ENCODE peak calls at places on chromosomes 3 and 15, in nine cellular contexts. D is ovary, A is A549, E is K562, B is stomach, S is SK-N-SH, H is suprapubic skin, O is sigmoid colon, I is upper lobe of left lung. Z is an unnamed sample.

GRCh38 chr15:73873889-73874511 is 636 bp downstream of the TBC1D21 start:
- DNase-seq in D (no peak), A (peak; percentile 19), B (peak; percentile 52), I (no peak), H (no peak), O (no peak), S (peak; percentile 55), E (peak; percentile 68), Z (no peak)

GRCh38 chr3:21750291-21750690 is 719 bp downstream of the ZNF385D start:
- DNase-seq in H (no peak), B (no peak), A (no peak), D (no peak), O (no peak), I (no peak), E (no peak), S (no peak), Z (no peak)

GRCh38 chr3:62876064-62876463 is 848 bp upstream of the CADPS start:
- DNase-seq in E (peak; percentile 8), A (no peak), I (no peak), H (no peak), D (peak; percentile 32), B (no peak), O (no peak), S (peak; percentile 2), Z (peak; percentile 18)

GRCh38 chr3:49021213-49021812 is 608 bp upstream of the NDUFAF3 start:
- DNase-seq in O (peak; percentile 99), B (peak; percentile 100), S (peak; percentile 97), A (peak; percentile 71), D (peak; percentile 99), E (peak; percentile 98), H (peak; percentile 100), I (peak; percentile 100), Z (peak; percentile 100)

GRCh38 chr3:127779747-127780146 is 42.6 kb downstream of the MGLL start:
- DNase-seq in A (no peak), D (no peak), I (no peak), E (no peak), B (no peak), O (no peak), S (no peak), H (no peak), Z (no peak)

GRCh38 chr3:27626596-27627118 is 95.5 kb downstream of the EOMES start:
- DNase-seq in H (no peak), A (no peak), I (no peak), O (no peak), D (no peak), S (no peak), E (no peak), B (no peak), Z (no peak)

GRCh38 chr3:13285007-13285567 is 135.0 kb downstream of the NUP210 start:
- DNase-seq in O (peak; percentile 46), A (no peak), E (no peak), S (no peak), D (no peak), H (no peak), B (no peak), I (no peak), Z (no peak)

GRCh38 chr15:100879461-100880138 is at the start of gene ALDH1A3:
- DNase-seq in S (peak; percentile 92), A (peak; percentile 89), D (no peak), O (peak; percentile 88), H (no peak), B (no peak), E (no peak), I (peak; percentile 90), Z (no peak)

GRCh38 chr3:49260711-49261357 is 16.2 kb downstream of the C3orf62 start:
- DNase-seq in D (no peak), A (no peak), E (no peak), I (no peak), O (no peak), S (no peak), B (no peak), H (no peak), Z (no peak)

GRCh38 chr15:90930861-90931629 is 1.3 kb downstream of the HDDC3 start:
- DNase-seq in B (no peak), S (no peak), H (no peak), E (peak; percentile 60), D (no peak), O (peak; percentile 68), I (no peak), A (no peak), Z (no peak)

GRCh38 chr15:22788004-22788403 is 1.6 kb downstream of the NIPA1 start:
- DNase-seq in D (no peak), E (no peak), S (no peak), I (no peak), B (no peak), H (no peak), O (no peak), A (no peak), Z (no peak)
- H3K4me3 ChIP-seq in D (no peak overlapping the region), E (no peak overlapping the region), S (no peak overlapping the region), I (no peak overlapping the region), B (no peak overlapping the region), H (no peak overlapping the region), O (no peak overlapping the region), A (no peak overlapping the region), Z (no peak overlapping the region)

GRCh38 chr3:38232701-38233100 is 32.9 kb upstream of the SLC22A13 start:
- DNase-seq in H (no peak), D (no peak), B (no peak), O (no peak), E (no peak), A (no peak), I (no peak), S (no peak), Z (no peak)

GRCh38 chr3:38224357-38224756 is 41.3 kb upstream of the SLC22A13 start:
- DNase-seq in H (no peak), E (no peak), I (no peak), O (no peak), B (no peak), S (no peak), A (no peak), D (no peak), Z (no peak)

GRCh38 chr3:38226273-38226672 is 39.3 kb upstream of the SLC22A13 start:
- DNase-seq in H (no peak), B (no peak), A (no peak), E (no peak), O (no peak), D (no peak), S (no peak), I (no peak), Z (no peak)

GRCh38 chr3:38227989-38228388 is 37.6 kb upstream of the SLC22A13 start:
- DNase-seq in H (no peak), O (no peak), B (no peak), S (no peak), I (no peak), A (no peak), D (no peak), E (no peak), Z (no peak)

DNA sequence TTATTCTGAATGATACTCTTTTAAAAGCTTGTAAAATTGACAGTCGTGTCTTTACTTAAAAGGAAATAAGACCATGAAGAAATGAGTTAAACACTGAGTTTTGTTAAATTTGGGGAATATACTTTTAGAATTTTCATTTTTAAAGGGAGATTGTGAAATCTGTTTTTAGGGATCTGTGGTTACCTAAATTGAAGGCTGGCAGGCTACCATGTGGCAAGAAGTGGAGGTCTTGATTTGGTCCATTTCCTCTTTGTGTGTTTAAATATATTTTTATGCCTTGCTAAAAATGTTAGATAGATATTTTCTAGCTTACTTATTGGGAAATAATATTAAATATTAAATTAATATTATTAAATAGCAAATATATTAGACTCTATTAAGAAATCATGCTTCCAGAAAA is 36.6 kb upstream of the SLC22A13 start:
- DNase-seq in D (no peak), B (no peak), S (no peak), A (no peak), H (no peak), E (no peak), I (no peak), O (no peak), Z (no peak)
- TF ChIP-seq EP300 in D (no peak), B (no peak), S (no peak), A (no peak), H (no peak), E (no peak), I (no peak), O (no peak), Z (no peak)

GRCh38 chr15:99605990-99606389 is 40.2 kb downstream of the MEF2A start:
- DNase-seq in S (no peak), D (no peak), O (no peak), I (no peak), H (no peak), B (no peak), E (no peak), A (no peak), Z (no peak)

GRCh38 chr15:99605490-99605931 is 39.7 kb downstream of the MEF2A start:
- DNase-seq in H (no peak), A (no peak), B (no peak), D (no peak), E (no peak), S (no peak), O (no peak), I (no peak), Z (no peak)

GRCh38 chr15:99604865-99605264 is 39.1 kb downstream of the MEF2A start:
- DNase-seq in H (no peak), I (no peak), E (no peak), O (no peak), A (no peak), B (no peak), S (no peak), D (no peak), Z (no peak)

GRCh38 chr15:99606646-99607045 is 40.9 kb downstream of the MEF2A start:
- DNase-seq in A (no peak), H (no peak), B (no peak), S (no peak), D (no peak), I (no peak), E (no peak), O (no peak), Z (no peak)

GRCh38 chr15:99603828-99604227 is 38.0 kb downstream of the MEF2A start:
- DNase-seq in B (no peak), A (no peak), S (no peak), I (no peak), O (no peak), E (no peak), D (no peak), H (no peak), Z (no peak)
- H3K4me3 ChIP-seq in B (no peak overlapping the region), A (no peak overlapping the region), S (no peak overlapping the region), I (no peak overlapping the region), O (no peak overlapping the region), E (no peak overlapping the region), D (no peak overlapping the region), H (no peak overlapping the region), Z (no peak overlapping the region)

GRCh38 chr15:43969802-43970375 is 143.1 kb downstream of the WDR76 start:
- DNase-seq in S (no peak), H (no peak), O (no peak), A (no peak), E (no peak), I (no peak), D (no peak), B (no peak), Z (no peak)

GRCh38 chr15:43975750-43976149 is 148.9 kb downstream of the WDR76 start:
- DNase-seq in O (no peak), I (no peak), A (no peak), S (no peak), H (no peak), E (no peak), D (no peak), B (no peak), Z (no peak)

GRCh38 chr15:43977072-43977884 is 150.5 kb downstream of the WDR76 start:
- DNase-seq in I (no peak), E (no peak), A (no peak), B (no peak), O (no peak), S (no peak), H (no peak), D (no peak), Z (no peak)

GRCh38 chr15:43975326-43975725 is 148.5 kb downstream of the WDR76 start:
- DNase-seq in H (no peak), O (no peak), B (no peak), I (no peak), E (no peak), S (no peak), D (no peak), A (no peak), Z (no peak)

GRCh38 chr15:43974852-43975251 is 148.1 kb downstream of the WDR76 start:
- DNase-seq in I (no peak), A (no peak), D (no peak), E (no peak), H (no peak), O (no peak), S (no peak), B (no peak), Z (no peak)
- TF ChIP-seq EP300 in I (no peak), A (no peak), D (no peak), E (no peak), H (no peak), O (no peak), S (no peak), B (no peak), Z (no peak)